ENCODE peak calls at places on chromosomes 3 and 15, in seven cellular contexts. K, J, Z, Y, D, N and L are unnamed samples.

GRCh38 chr3:33062814-33063346 is 34.1 kb downstream of the GLB1 start:
- DNase-seq in J (no peak), D (no peak), Y (no peak), N (no peak), Z (no peak), K (no peak), L (no peak)

GRCh38 chr3:13032206-13032605 is 41.0 kb downstream of the IQSEC1 start:
- DNase-seq in K (no peak), D (no peak), J (no peak), Z (peak), N (no peak), Y (no peak), L (no peak)

GRCh38 chr15:85533949-85534543 is 153.6 kb downstream of the AKAP13 start:
- DNase-seq in Y (no peak), N (peak), K (no peak), Z (no peak), J (peak), D (no peak), L (peak)

GRCh38 chr15:89371145-89372044 is 36.8 kb upstream of the POLG start:
- DNase-seq in N (no peak), Y (no peak), J (no peak), Z (no peak), K (no peak), D (no peak), L (no peak)

GRCh38 chr3:123521179-123521969 is 63.5 kb downstream of the HACD2 start:
- DNase-seq in Z (no peak), Y (no peak), J (peak), D (no peak), K (no peak), N (no peak), L (no peak)

GRCh38 chr3:197463279-197463678 is 92.5 kb downstream of the BDH1 start:
- DNase-seq in D (no peak), Y (no peak), J (no peak), Z (no peak), K (no peak), N (no peak), L (no peak)

GRCh38 chr15:48363474-48363873 is 32.2 kb downstream of the DUT start:
- DNase-seq in K (no peak), J (no peak), Z (no peak), N (no peak), Y (no peak), D (no peak), L (no peak)

GRCh38 chr3:113274959-113275556 is 63.7 kb downstream of the BOC start:
- DNase-seq in D (no peak), K (no peak), Z (no peak), J (no peak), Y (peak), N (no peak), L (no peak)

GRCh38 chr3:10340476-10340875 is 19.6 kb upstream of the SEC13 start:
- DNase-seq in N (no peak), Z (peak), Y (no peak), D (no peak), J (no peak), K (no peak), L (no peak)

GRCh38 chr3:4531478-4532025 is 38.4 kb downstream of the ITPR1 start:
- DNase-seq in Z (no peak), D (no peak), N (no peak), Y (no peak), K (no peak), J (peak), L (no peak)

GRCh38 chr3:129606522-129607390 is at the start of gene PLXND1:
- DNase-seq in J (peak), Y (peak), D (peak), K (peak), Z (peak), N (peak), L (peak)

GRCh38 chr3:176919836-176920760 is 277.2 kb downstream of the TBL1XR1 start:
- DNase-seq in Z (no peak), N (no peak), D (no peak), Y (no peak), J (no peak), K (no peak), L (no peak)

GRCh38 chr15:90234519-90234988 is 545 bp downstream of the GDPGP1 start:
- DNase-seq in N (no peak), Z (no peak), K (peak), Y (no peak), D (no peak), J (peak), L (no peak)

GRCh38 chr3:70038671-70039070 is 39.1 kb downstream of the SAMMSON start:
- DNase-seq in K (no peak), D (no peak), Z (no peak), J (no peak), Y (no peak), N (no peak), L (no peak)

GRCh38 chr15:47374222-47374621 is 343.1 kb upstream of the SEMA6D start:
- DNase-seq in J (peak), Y (no peak), Z (no peak), N (no peak), D (no peak), K (peak), L (no peak)

GRCh38 chr15:52111517-52112202 is 915 bp downstream of the BCL2L10 start:
- DNase-seq in N (no peak), Y (no peak), Z (no peak), J (no peak), K (no peak), D (no peak), L (no peak)

GRCh38 chr15:62153228-62153627 is 11.9 kb downstream of the C2CD4B start:
- DNase-seq in Z (no peak), N (no peak), J (no peak), D (no peak), Y (no peak), K (no peak), L (no peak)

GRCh38 chr3:5431142-5431541 is 243.6 kb downstream of the EDEM1 start:
- DNase-seq in N (no peak), Z (no peak), Y (no peak), K (no peak), J (no peak), D (no peak), L (no peak)

GRCh38 chr3:58880182-58880581 is 169.6 kb downstream of the CFAP20DC start:
- DNase-seq in K (no peak), J (no peak), Z (no peak), D (no peak), Y (no peak), N (no peak), L (no peak)

GRCh38 chr15:44157679-44158078 is 37.4 kb downstream of the FRMD5 start:
- DNase-seq in N (no peak), D (no peak), J (no peak), Y (no peak), Z (no peak), K (peak), L (no peak)

GRCh38 chr3:174413057-174413912 is 445.8 kb upstream of the NAALADL2 start:
- DNase-seq in Y (no peak), Z (no peak), J (no peak), D (no peak), K (no peak), N (no peak), L (no peak)

GRCh38 chr3:13689373-13690265 is 140.7 kb downstream of the FBLN2 start:
- DNase-seq in J (no peak), Y (no peak), N (no peak), D (no peak), K (no peak), Z (no peak), L (no peak)

GRCh38 chr15:100696452-100696851 is 94.1 kb downstream of the ASB7 start:
- DNase-seq in D (no peak), N (no peak), K (no peak), Y (no peak), Z (no peak), J (no peak), L (no peak)

GRCh38 chr3:134057006-134057832 is 27.5 kb upstream of the SLCO2A1 start:
- DNase-seq in K (peak), Z (peak), J (no peak), Y (no peak), D (peak), N (no peak), L (no peak)

GRCh38 chr3:24464389-24464788 is 30.3 kb downstream of the THRB start:
- DNase-seq in N (no peak), K (no peak), Z (no peak), J (no peak), D (no peak), Y (no peak), L (no peak)

GRCh38 chr15:62165029-62165792 is at the start of gene C2CD4B:
- DNase-seq in Z (peak), N (no peak), Y (peak), D (peak), J (peak), K (no peak), L (peak)

GRCh38 chr15:63749330-63749942 is 84.3 kb downstream of the HERC1 start:
- DNase-seq in N (peak), K (no peak), Y (no peak), D (no peak), J (no peak), Z (no peak), L (no peak)

GRCh38 chr15:99239545-99240198 is 9.7 kb downstream of the TTC23 start:
- DNase-seq in N (no peak), J (no peak), Y (no peak), D (no peak), Z (no peak), K (no peak), L (no peak)

GRCh38 chr3:169305460-169305859 is 358.1 kb downstream of the MECOM start:
- DNase-seq in J (peak), Y (no peak), N (no peak), K (no peak), D (no peak), Z (no peak), L (peak)

GRCh38 chr15:50496692-50497091 is 49.8 kb downstream of the USP50 start:
- DNase-seq in D (no peak), J (no peak), N (no peak), K (no peak), Y (no peak), Z (no peak), L (no peak)

GRCh38 chr15:63038926-63039673 is 3.4 kb upstream of the TPM1 start:
- DNase-seq in J (no peak), K (no peak), Y (no peak), D (no peak), N (no peak), Z (no peak), L (no peak)

GRCh38 chr15:45157974-45158373 is 28.2 kb downstream of the DUOX1 start:
- DNase-seq in D (no peak), N (no peak), Y (no peak), K (peak), J (no peak), Z (no peak), L (no peak)

GRCh38 chr3:101037613-101038012 is 44.4 kb upstream of the ABI3BP start:
- DNase-seq in Z (no peak), J (no peak), D (no peak), K (no peak), N (no peak), Y (no peak), L (no peak)

GRCh38 chr3:101038880-101039279 is 45.7 kb upstream of the ABI3BP start:
- DNase-seq in D (no peak), Z (no peak), N (no peak), Y (no peak), J (no peak), K (no peak), L (no peak)

GRCh38 chr3:101038393-101038792 is 45.2 kb upstream of the ABI3BP start:
- DNase-seq in J (no peak), Y (no peak), N (no peak), K (no peak), D (no peak), Z (no peak), L (no peak)

GRCh38 chr3:101036676-101037075 is 43.5 kb upstream of the ABI3BP start:
- DNase-seq in K (no peak), D (no peak), Z (no peak), J (no peak), Y (no peak), N (no peak), L (no peak)

GRCh38 chr3:101039285-101039684 is 46.1 kb upstream of the ABI3BP start:
- DNase-seq in D (no peak), Z (no peak), N (no peak), Y (no peak), K (no peak), J (peak), L (no peak)
- H3K27ac ChIP-seq in D (no peak), Z (no peak), N (no peak), Y (no peak), K (no peak), J (no peak), L (no peak)

GRCh38 chr15:35309886-35310285 is 224.8 kb upstream of the NANOGP8 start:
- DNase-seq in D (no peak), K (no peak), N (no peak), Y (no peak), Z (no peak), J (no peak), L (no peak)

GRCh38 chr15:35307676-35308075 is 222.6 kb upstream of the NANOGP8 start:
- DNase-seq in K (no peak), Y (no peak), Z (no peak), N (no peak), J (no peak), D (no peak), L (no peak)

GRCh38 chr15:35307026-35307425 is 221.9 kb upstream of the NANOGP8 start:
- DNase-seq in D (no peak), N (no peak), Z (no peak), J (no peak), K (no peak), Y (no peak), L (no peak)

GRCh38 chr15:35306361-35306981 is 221.4 kb upstream of the NANOGP8 start:
- DNase-seq in Z (no peak), D (no peak), K (peak), J (peak), Y (no peak), N (no peak), L (peak)

DNA sequence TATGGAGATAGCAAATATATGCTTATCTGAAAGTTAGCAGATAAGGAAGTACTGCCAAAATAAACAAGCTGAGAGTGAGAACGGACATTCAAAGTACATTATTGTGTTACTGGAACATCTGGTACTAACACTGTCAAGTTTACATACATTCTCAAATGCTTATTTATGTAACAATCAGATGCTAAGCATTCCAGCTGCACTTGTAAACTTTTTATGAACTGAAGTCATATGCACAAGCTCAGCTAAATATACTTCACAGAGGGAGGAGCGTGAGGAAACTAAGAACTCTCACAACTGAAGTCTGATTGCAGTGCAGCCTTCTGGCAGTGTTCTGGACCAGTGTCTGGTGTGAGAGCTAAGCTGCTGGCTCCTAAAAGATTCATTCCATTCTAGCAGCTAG is 223.7 kb upstream of the NANOGP8 start:
- DNase-seq in Z (no peak), D (no peak), J (peak), N (no peak), Y (peak), K (no peak), L (peak)
- H3K27ac ChIP-seq in Z (no peak), D (peak), J (no peak), N (no peak), Y (peak), K (no peak), L (peak)

GRCh38 chr15:92393994-92394326 is 279 bp downstream of the ST8SIA2 start:
- DNase-seq in Y (no peak), Z (no peak), K (no peak), D (no peak), N (no peak), J (no peak), L (no peak)

GRCh38 chr15:92395176-92395521 is 1.5 kb downstream of the ST8SIA2 start:
- DNase-seq in Y (no peak), K (no peak), D (no peak), Z (no peak), J (no peak), N (no peak), L (no peak)

GRCh38 chr15:92395557-92395956 is 1.9 kb downstream of the ST8SIA2 start:
- DNase-seq in Z (no peak), N (no peak), Y (no peak), K (no peak), J (no peak), D (no peak), L (no peak)

GRCh38 chr15:92393287-92393993 is at the start of gene ST8SIA2:
- DNase-seq in J (peak), D (no peak), K (peak), Y (no peak), N (no peak), Z (no peak), L (no peak)

DNA sequence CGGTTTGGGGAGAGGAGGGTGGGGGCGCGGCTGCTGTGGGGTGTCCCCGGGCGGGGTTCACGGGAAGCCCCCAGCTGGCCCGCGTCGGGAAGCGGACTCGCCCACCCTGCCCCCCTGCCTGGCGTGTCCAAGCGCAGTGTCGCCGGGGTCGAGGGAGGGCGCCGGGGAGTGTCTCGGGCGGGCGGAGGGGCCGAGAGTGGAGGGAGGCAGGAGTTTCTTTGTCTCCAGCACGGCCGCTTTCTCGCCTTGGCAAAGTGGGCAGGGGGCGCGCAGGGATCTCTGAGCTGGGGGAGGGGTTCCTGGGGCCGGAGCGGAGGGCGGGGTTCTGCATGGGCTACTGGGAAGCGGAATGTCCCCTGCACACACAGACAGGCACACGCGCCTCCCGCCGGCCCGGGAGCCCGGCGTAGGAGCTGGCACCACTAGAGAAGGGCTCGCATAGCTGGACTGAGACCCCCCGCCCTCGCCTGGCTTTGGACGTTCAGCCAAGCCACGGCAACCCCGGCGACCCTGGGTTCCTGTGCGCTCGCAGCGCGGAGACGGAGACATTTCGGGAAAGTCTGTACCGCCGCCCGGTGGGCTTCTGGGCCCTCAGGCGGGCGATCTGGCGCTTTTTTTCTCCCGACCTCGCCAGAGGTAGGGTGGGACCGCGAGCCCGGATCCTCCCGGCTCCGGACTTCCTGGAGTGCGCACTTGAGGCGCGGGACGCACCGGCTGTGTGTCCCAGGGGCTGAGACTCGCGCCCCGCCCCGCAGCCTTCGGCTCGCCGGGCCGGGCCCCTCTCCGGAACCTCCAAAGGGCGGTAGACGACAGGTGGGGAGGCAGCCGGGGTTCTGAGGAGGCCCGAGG is 870 bp downstream of the ST8SIA2 start:
- DNase-seq in N (no peak), Z (no peak), Y (no peak), D (no peak), J (no peak), K (no peak), L (no peak)
- H3K27ac ChIP-seq in N (no peak), Z (no peak), Y (no peak), D (no peak), J (no peak), K (no peak), L (no peak)

DNA sequence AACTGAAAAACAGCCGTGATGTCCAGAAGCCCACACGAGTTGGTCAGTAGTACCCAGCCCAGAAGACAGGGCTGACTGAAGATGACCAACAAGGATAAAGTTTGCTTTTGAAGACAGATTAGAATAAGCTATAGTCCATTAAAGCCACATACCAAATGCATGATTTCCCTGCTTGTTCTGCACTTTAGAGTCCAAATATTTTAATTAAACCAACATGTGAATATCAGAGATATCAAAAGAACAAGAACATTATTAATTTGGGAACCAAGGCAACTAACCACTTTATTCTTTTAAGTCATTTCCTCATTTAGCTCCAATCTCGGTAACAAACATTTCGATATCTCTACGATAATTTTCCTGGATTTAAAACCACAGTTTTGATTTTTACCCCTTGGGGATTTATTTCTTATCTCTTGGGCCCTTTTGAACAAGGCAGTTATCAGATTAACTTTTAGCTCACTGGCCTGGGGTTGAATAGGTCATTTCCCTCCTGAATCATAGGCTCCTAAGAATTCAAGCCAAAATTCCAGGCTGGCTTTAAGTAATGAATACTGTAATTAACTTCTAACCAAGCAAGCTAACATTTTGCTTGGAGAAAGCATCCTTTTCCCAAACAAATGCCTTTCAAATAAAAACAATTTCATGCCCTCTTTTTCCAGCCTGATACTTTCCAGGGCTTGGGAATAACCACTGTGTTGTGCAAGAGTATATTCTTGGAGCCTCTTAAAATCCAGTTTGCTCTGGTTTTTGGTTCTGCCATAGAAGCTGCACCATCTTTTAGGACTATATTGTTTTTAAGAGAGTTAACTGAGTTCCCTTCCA is 102.9 kb upstream of the NR2E3 start:
- DNase-seq in Y (peak), N (no peak), Z (no peak), J (no peak), K (no peak), D (no peak), L (no peak)
- H3K27ac ChIP-seq in Y (peak), N (no peak), Z (no peak), J (peak), K (no peak), D (no peak), L (peak)